ENCODE peak calls at places on chromosomes 7 and 10, in seven cellular contexts. One of them, this sample, is unnamed.

GRCh38 chr7:73303546-73303945 is 5.1 kb downstream of the NSUN5 start:
- DNase-seq in astrocyte of the spinal cord: no peak
- DNase-seq in endothelial cell: no peak
- DNase-seq in sigmoid colon: peak
- DNase-seq in neural crest cell: no peak
- DNase-seq in RWPE1: no peak
- DNase-seq in A549: no peak
- DNase-seq in this sample: no peak

GRCh38 chr10:133441780-133442179 is 12.0 kb upstream of the SCART1 start:
- DNase-seq in A549: no peak
- DNase-seq in sigmoid colon: no peak
- DNase-seq in astrocyte of the spinal cord: no peak
- DNase-seq in neural crest cell: no peak
- DNase-seq in endothelial cell: no peak
- DNase-seq in RWPE1: no peak
- DNase-seq in this sample: no peak

GRCh38 chr7:92802398-92802797 is 34.0 kb downstream of the CDK6 start:
- DNase-seq in sigmoid colon: no peak
- DNase-seq in neural crest cell: no peak
- DNase-seq in endothelial cell: no peak
- DNase-seq in RWPE1: no peak
- DNase-seq in astrocyte of the spinal cord: no peak
- DNase-seq in A549: no peak
- DNase-seq in this sample: no peak

GRCh38 chr7:116834815-116835533 is 27.4 kb upstream of the CAPZA2 start:
- DNase-seq in neural crest cell: no peak
- DNase-seq in endothelial cell: no peak
- DNase-seq in A549: peak
- DNase-seq in sigmoid colon: no peak
- DNase-seq in RWPE1: peak
- DNase-seq in astrocyte of the spinal cord: peak
- DNase-seq in this sample: no peak

GRCh38 chr10:89651205-89651915 is 6.3 kb upstream of the PANK1 start:
- DNase-seq in sigmoid colon: no peak
- DNase-seq in endothelial cell: no peak
- DNase-seq in neural crest cell: no peak
- DNase-seq in astrocyte of the spinal cord: no peak
- DNase-seq in RWPE1: no peak
- DNase-seq in A549: no peak
- DNase-seq in this sample: no peak

GRCh38 chr7:126424985-126425384 is 827.8 kb downstream of the GRM8 start:
- DNase-seq in neural crest cell: no peak
- DNase-seq in A549: no peak
- DNase-seq in RWPE1: no peak
- DNase-seq in sigmoid colon: no peak
- DNase-seq in endothelial cell: no peak
- DNase-seq in astrocyte of the spinal cord: no peak
- DNase-seq in this sample: no peak

GRCh38 chr7:157570531-157571200 is 233.9 kb downstream of the DNAJB6 start:
- DNase-seq in sigmoid colon: peak
- DNase-seq in RWPE1: no peak
- DNase-seq in neural crest cell: no peak
- DNase-seq in A549: no peak
- DNase-seq in astrocyte of the spinal cord: peak
- DNase-seq in endothelial cell: no peak
- DNase-seq in this sample: no peak

GRCh38 chr10:8055420-8056349 is 1.2 kb downstream of the GATA3 start:
- DNase-seq in astrocyte of the spinal cord: no peak
- DNase-seq in endothelial cell: no peak
- DNase-seq in A549: no peak
- DNase-seq in neural crest cell: no peak
- DNase-seq in sigmoid colon: no peak
- DNase-seq in RWPE1: no peak
- DNase-seq in this sample: no peak

GRCh38 chr7:151631968-151632749 is 112.5 kb upstream of the RHEB start:
- DNase-seq in astrocyte of the spinal cord: peak
- DNase-seq in neural crest cell: peak
- DNase-seq in A549: peak
- DNase-seq in endothelial cell: peak
- DNase-seq in RWPE1: peak
- DNase-seq in sigmoid colon: peak
- DNase-seq in this sample: peak

GRCh38 chr7:35519971-35520809 is 174.7 kb downstream of the HERPUD2 start:
- DNase-seq in neural crest cell: peak
- DNase-seq in endothelial cell: peak
- DNase-seq in A549: peak
- DNase-seq in astrocyte of the spinal cord: peak
- DNase-seq in RWPE1: peak
- DNase-seq in sigmoid colon: peak
- DNase-seq in this sample: peak

GRCh38 chr7:30977896-30978564 is 14.3 kb downstream of the GHRHR start:
- DNase-seq in sigmoid colon: peak
- DNase-seq in endothelial cell: no peak
- DNase-seq in RWPE1: peak
- DNase-seq in astrocyte of the spinal cord: no peak
- DNase-seq in A549: peak
- DNase-seq in neural crest cell: peak
- DNase-seq in this sample: no peak

GRCh38 chr7:43834463-43835251 is 34.7 kb downstream of the MRPS24 start:
- DNase-seq in endothelial cell: no peak
- DNase-seq in sigmoid colon: no peak
- DNase-seq in astrocyte of the spinal cord: peak
- DNase-seq in neural crest cell: no peak
- DNase-seq in RWPE1: no peak
- DNase-seq in A549: no peak
- DNase-seq in this sample: no peak

GRCh38 chr7:116950889-116951351 is 2.4 kb upstream of the ST7 start:
- DNase-seq in RWPE1: no peak
- DNase-seq in neural crest cell: no peak
- DNase-seq in astrocyte of the spinal cord: no peak
- DNase-seq in A549: no peak
- DNase-seq in endothelial cell: no peak
- DNase-seq in sigmoid colon: no peak
- DNase-seq in this sample: no peak

GRCh38 chr7:17298840-17299476 is 506 bp downstream of the AHR start:
- DNase-seq in endothelial cell: peak
- DNase-seq in sigmoid colon: peak
- DNase-seq in RWPE1: peak
- DNase-seq in A549: peak
- DNase-seq in astrocyte of the spinal cord: peak
- DNase-seq in neural crest cell: no peak
- DNase-seq in this sample: peak

GRCh38 chr7:93310346-93310745 is 78.2 kb downstream of the VPS50 start:
- DNase-seq in A549: no peak
- DNase-seq in neural crest cell: no peak
- DNase-seq in astrocyte of the spinal cord: no peak
- DNase-seq in sigmoid colon: no peak
- DNase-seq in RWPE1: no peak
- DNase-seq in endothelial cell: no peak
- DNase-seq in this sample: no peak

GRCh38 chr10:74276416-74276815 is 125.4 kb downstream of the ADK start:
- DNase-seq in RWPE1: no peak
- DNase-seq in astrocyte of the spinal cord: no peak
- DNase-seq in sigmoid colon: no peak
- DNase-seq in endothelial cell: no peak
- DNase-seq in neural crest cell: no peak
- DNase-seq in A549: no peak
- DNase-seq in this sample: no peak

GRCh38 chr7:28102778-28103177 is 77.8 kb downstream of the JAZF1 start:
- DNase-seq in endothelial cell: no peak
- DNase-seq in astrocyte of the spinal cord: peak
- DNase-seq in RWPE1: peak
- DNase-seq in neural crest cell: no peak
- DNase-seq in sigmoid colon: peak
- DNase-seq in A549: peak
- DNase-seq in this sample: no peak

GRCh38 chr7:133654547-133654946 is 401.7 kb downstream of the EXOC4 start:
- DNase-seq in endothelial cell: no peak
- DNase-seq in sigmoid colon: no peak
- DNase-seq in RWPE1: no peak
- DNase-seq in neural crest cell: no peak
- DNase-seq in astrocyte of the spinal cord: no peak
- DNase-seq in A549: no peak
- DNase-seq in this sample: no peak

GRCh38 chr7:37732253-37732652 is 48.7 kb downstream of the GPR141 start:
- DNase-seq in RWPE1: no peak
- DNase-seq in sigmoid colon: no peak
- DNase-seq in endothelial cell: peak
- DNase-seq in astrocyte of the spinal cord: no peak
- DNase-seq in A549: no peak
- DNase-seq in neural crest cell: peak
- DNase-seq in this sample: peak

GRCh38 chr7:5694221-5694754 is 87.2 kb downstream of the RNF216 start:
- DNase-seq in sigmoid colon: peak
- DNase-seq in A549: no peak
- DNase-seq in astrocyte of the spinal cord: peak
- DNase-seq in endothelial cell: no peak
- DNase-seq in RWPE1: no peak
- DNase-seq in neural crest cell: no peak
- DNase-seq in this sample: no peak

GRCh38 chr7:66904063-66904593 is 16.9 kb upstream of the TMEM248 start:
- DNase-seq in sigmoid colon: no peak
- DNase-seq in endothelial cell: no peak
- DNase-seq in RWPE1: no peak
- DNase-seq in astrocyte of the spinal cord: no peak
- DNase-seq in A549: no peak
- DNase-seq in neural crest cell: no peak
- DNase-seq in this sample: no peak

GRCh38 chr10:119301397-119301796 is 94.0 kb downstream of the GRK5 start:
- DNase-seq in astrocyte of the spinal cord: no peak
- DNase-seq in endothelial cell: no peak
- DNase-seq in A549: no peak
- DNase-seq in RWPE1: no peak
- DNase-seq in neural crest cell: no peak
- DNase-seq in sigmoid colon: no peak
- DNase-seq in this sample: no peak

GRCh38 chr10:86941991-86942421 is 15.4 kb downstream of the MMRN2 start:
- DNase-seq in RWPE1: no peak
- DNase-seq in astrocyte of the spinal cord: no peak
- DNase-seq in A549: no peak
- DNase-seq in neural crest cell: no peak
- DNase-seq in endothelial cell: no peak
- DNase-seq in sigmoid colon: peak
- DNase-seq in this sample: no peak

GRCh38 chr10:75407716-75408511 is 6.3 kb upstream of the ZNF503 start:
- DNase-seq in endothelial cell: peak
- DNase-seq in sigmoid colon: no peak
- DNase-seq in astrocyte of the spinal cord: peak
- DNase-seq in A549: no peak
- DNase-seq in RWPE1: no peak
- DNase-seq in neural crest cell: peak
- DNase-seq in this sample: no peak

GRCh38 chr10:114877301-114877644 is 55.7 kb downstream of the FHIP2A start:
- DNase-seq in sigmoid colon: no peak
- DNase-seq in RWPE1: no peak
- DNase-seq in neural crest cell: no peak
- DNase-seq in endothelial cell: no peak
- DNase-seq in astrocyte of the spinal cord: no peak
- DNase-seq in A549: no peak
- DNase-seq in this sample: no peak
- TF ChIP-seq CTCF in sigmoid colon: no peak
- TF ChIP-seq CTCF in RWPE1: peak
- TF ChIP-seq CTCF in neural crest cell: peak
- TF ChIP-seq CTCF in endothelial cell: no peak
- TF ChIP-seq CTCF in astrocyte of the spinal cord: no peak
- TF ChIP-seq CTCF in A549: no peak
- TF ChIP-seq CTCF in this sample: no peak

DNA sequence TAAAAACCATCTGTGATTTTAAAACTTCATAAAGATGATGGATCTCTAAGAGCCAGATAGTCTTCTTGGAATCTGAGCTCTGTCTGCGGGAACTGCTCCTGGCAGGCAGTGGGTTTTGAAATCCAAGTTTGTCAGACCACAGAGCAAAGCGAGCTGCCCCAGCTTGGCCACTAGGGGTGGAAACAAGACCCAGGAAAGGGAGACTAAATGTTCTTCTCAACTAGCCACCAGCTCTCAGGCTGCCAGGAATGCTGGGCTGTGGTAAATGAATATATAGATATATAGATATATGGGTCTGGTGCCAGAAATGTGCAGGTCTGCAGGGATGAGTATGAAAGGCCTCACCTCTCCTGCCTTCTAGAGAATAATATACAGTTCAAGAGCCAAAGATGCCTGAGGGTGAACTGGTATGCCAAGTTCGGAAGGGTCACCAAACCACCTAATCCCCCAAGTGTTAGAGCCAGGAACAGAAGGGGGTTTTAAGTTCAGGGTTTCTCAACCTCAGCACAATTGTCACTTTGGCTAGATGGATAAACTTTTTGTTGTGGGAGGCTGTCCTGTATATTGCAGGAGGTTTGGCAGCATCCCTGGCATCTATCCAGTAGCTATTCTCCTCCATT is 208.7 kb downstream of the KCNMA1 start:
- DNase-seq in RWPE1: peak
- DNase-seq in A549: peak
- DNase-seq in neural crest cell: peak
- DNase-seq in astrocyte of the spinal cord: peak
- DNase-seq in sigmoid colon: peak
- DNase-seq in endothelial cell: peak
- DNase-seq in this sample: no peak
- TF ChIP-seq CTCF in RWPE1: no peak
- TF ChIP-seq CTCF in A549: peak
- TF ChIP-seq CTCF in neural crest cell: peak
- TF ChIP-seq CTCF in astrocyte of the spinal cord: peak
- TF ChIP-seq CTCF in sigmoid colon: peak
- TF ChIP-seq CTCF in endothelial cell: peak
- TF ChIP-seq CTCF in this sample: no peak

DNA sequence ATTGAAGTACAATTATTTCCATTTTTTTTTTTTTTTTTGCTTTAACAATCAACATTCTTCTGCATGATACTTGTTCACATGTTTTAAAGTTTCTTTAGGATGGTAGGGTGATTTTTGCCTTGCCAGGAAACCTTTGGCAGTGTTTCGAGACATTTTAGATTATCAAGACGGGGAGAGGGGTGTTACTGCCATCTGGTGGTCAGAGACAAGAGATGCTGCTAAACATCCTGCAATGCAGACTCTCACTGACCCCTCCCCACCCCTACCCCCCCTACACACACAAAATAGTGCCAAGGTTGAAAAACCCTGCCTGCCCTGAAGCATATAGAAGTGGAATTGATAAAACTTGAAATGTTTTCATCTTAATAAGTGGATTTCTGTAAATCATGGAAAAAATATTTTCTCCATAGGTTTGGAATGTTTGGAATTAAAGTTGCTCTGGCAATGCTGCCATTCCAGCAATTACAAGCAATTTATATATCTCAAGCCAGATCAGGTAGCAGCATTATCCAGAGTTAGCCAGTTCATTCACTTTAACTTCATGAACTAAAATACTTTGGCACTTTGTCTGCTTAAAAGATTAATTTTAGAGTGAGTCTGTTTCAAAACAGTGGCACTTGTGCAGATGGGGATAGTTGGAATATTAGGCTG is 62.1 kb downstream of the SDHAF3 start:
- DNase-seq in A549: peak
- DNase-seq in astrocyte of the spinal cord: peak
- DNase-seq in endothelial cell: peak
- DNase-seq in RWPE1: peak
- DNase-seq in neural crest cell: peak
- DNase-seq in sigmoid colon: no peak
- DNase-seq in this sample: peak
- TF ChIP-seq CTCF in A549: peak
- TF ChIP-seq CTCF in astrocyte of the spinal cord: peak
- TF ChIP-seq CTCF in endothelial cell: peak
- TF ChIP-seq CTCF in RWPE1: peak
- TF ChIP-seq CTCF in neural crest cell: peak
- TF ChIP-seq CTCF in sigmoid colon: peak
- TF ChIP-seq CTCF in this sample: peak

GRCh38 chr10:52775132-52775647 is 2.6 kb upstream of the MBL2 start:
- DNase-seq in RWPE1: no peak
- DNase-seq in neural crest cell: no peak
- DNase-seq in sigmoid colon: no peak
- DNase-seq in astrocyte of the spinal cord: no peak
- DNase-seq in A549: no peak
- DNase-seq in endothelial cell: no peak
- DNase-seq in this sample: no peak
- TF ChIP-seq CTCF in RWPE1: no peak
- TF ChIP-seq CTCF in neural crest cell: no peak
- TF ChIP-seq CTCF in sigmoid colon: no peak
- TF ChIP-seq CTCF in astrocyte of the spinal cord: no peak
- TF ChIP-seq CTCF in A549: no peak
- TF ChIP-seq CTCF in endothelial cell: no peak
- TF ChIP-seq CTCF in this sample: no peak

This sample was measured in GM10248.